ENCODE peak calls at places on chromosome 19, in eight cellular contexts. One of them, this sample, is unnamed.
A peak's percentile ranks its signal among the peaks of the same experiment; 100 is the strongest.

GRCh38 chr19:10612515-10613119 is 12.7 kb upstream of the SLC44A2 start:
- ATAC-seq in lower lobe of right lung: peak; percentile 97
- ATAC-seq in lung: peak; percentile 83
- ATAC-seq in heart left ventricle: peak; percentile 99
- ATAC-seq in foreskin keratinocyte: no peak
- ATAC-seq in heart right ventricle: peak; percentile 99
- ATAC-seq in mucosa of descending colon: peak; percentile 92
- ATAC-seq in upper lobe of right lung: peak; percentile 98
- ATAC-seq in this sample: peak; percentile 77

GRCh38 chr19:33161201-33161600 is 29.3 kb downstream of the WDR88 start:
- ATAC-seq in lower lobe of right lung: no peak
- ATAC-seq in upper lobe of right lung: no peak
- ATAC-seq in lung: no peak
- ATAC-seq in heart right ventricle: no peak
- ATAC-seq in heart left ventricle: no peak
- ATAC-seq in mucosa of descending colon: no peak
- ATAC-seq in foreskin keratinocyte: no peak
- ATAC-seq in this sample: no peak

GRCh38 chr19:1000095-1000494 is at the start of gene GRIN3B:
- ATAC-seq in upper lobe of right lung: peak; percentile 52
- ATAC-seq in mucosa of descending colon: peak; percentile 62
- ATAC-seq in foreskin keratinocyte: peak; percentile 70
- ATAC-seq in heart left ventricle: peak; percentile 28
- ATAC-seq in heart right ventricle: peak; percentile 27
- ATAC-seq in lung: no peak
- ATAC-seq in lower lobe of right lung: peak; percentile 32
- ATAC-seq in this sample: peak; percentile 22

GRCh38 chr19:55353356-55353802 is 1.1 kb downstream of the COX6B2 start:
- ATAC-seq in lower lobe of right lung: no peak
- ATAC-seq in heart left ventricle: no peak
- ATAC-seq in lung: no peak
- ATAC-seq in foreskin keratinocyte: no peak
- ATAC-seq in upper lobe of right lung: no peak
- ATAC-seq in mucosa of descending colon: no peak
- ATAC-seq in heart right ventricle: no peak
- ATAC-seq in this sample: no peak

GRCh38 chr19:28878862-28879566 is 333.9 kb downstream of the UQCRFS1 start:
- ATAC-seq in mucosa of descending colon: peak; percentile 45
- ATAC-seq in upper lobe of right lung: peak; percentile 68
- ATAC-seq in lower lobe of right lung: peak; percentile 41
- ATAC-seq in lung: no peak
- ATAC-seq in heart left ventricle: peak; percentile 23
- ATAC-seq in heart right ventricle: peak; percentile 27
- ATAC-seq in foreskin keratinocyte: peak; percentile 62
- ATAC-seq in this sample: no peak

GRCh38 chr19:46629546-46630025 is 4.7 kb upstream of the PTGIR start:
- ATAC-seq in foreskin keratinocyte: no peak
- ATAC-seq in heart right ventricle: peak; percentile 17
- ATAC-seq in mucosa of descending colon: no peak
- ATAC-seq in lower lobe of right lung: no peak
- ATAC-seq in heart left ventricle: peak; percentile 40
- ATAC-seq in lung: no peak
- ATAC-seq in upper lobe of right lung: peak; percentile 8
- ATAC-seq in this sample: no peak

GRCh38 chr19:13053238-13053637 is 49.4 kb downstream of the LYL1 start:
- ATAC-seq in heart left ventricle: no peak
- ATAC-seq in lung: no peak
- ATAC-seq in mucosa of descending colon: no peak
- ATAC-seq in upper lobe of right lung: no peak
- ATAC-seq in lower lobe of right lung: no peak
- ATAC-seq in foreskin keratinocyte: no peak
- ATAC-seq in heart right ventricle: peak; percentile 12
- ATAC-seq in this sample: no peak

GRCh38 chr19:57803594-57804325 is 11.0 kb downstream of the ZNF552 start:
- ATAC-seq in lower lobe of right lung: peak; percentile 55
- ATAC-seq in upper lobe of right lung: peak; percentile 64
- ATAC-seq in lung: no peak
- ATAC-seq in foreskin keratinocyte: peak; percentile 61
- ATAC-seq in heart right ventricle: peak; percentile 55
- ATAC-seq in heart left ventricle: peak; percentile 44
- ATAC-seq in mucosa of descending colon: peak; percentile 55
- ATAC-seq in this sample: no peak

GRCh38 chr19:1141944-1142343 is 32.1 kb downstream of the SBNO2 start:
- ATAC-seq in upper lobe of right lung: peak; percentile 60
- ATAC-seq in foreskin keratinocyte: peak; percentile 53
- ATAC-seq in heart right ventricle: peak; percentile 12
- ATAC-seq in lung: no peak
- ATAC-seq in mucosa of descending colon: peak; percentile 41
- ATAC-seq in heart left ventricle: peak; percentile 54
- ATAC-seq in lower lobe of right lung: peak; percentile 72
- ATAC-seq in this sample: peak; percentile 49

GRCh38 chr19:4575267-4575793 is 15.8 kb upstream of the SEMA6B start:
- ATAC-seq in lower lobe of right lung: peak; percentile 45
- ATAC-seq in upper lobe of right lung: peak; percentile 27
- ATAC-seq in heart left ventricle: peak; percentile 80
- ATAC-seq in lung: no peak
- ATAC-seq in foreskin keratinocyte: peak; percentile 58
- ATAC-seq in heart right ventricle: peak; percentile 92
- ATAC-seq in mucosa of descending colon: peak; percentile 14
- ATAC-seq in this sample: peak; percentile 71

GRCh38 chr19:1768248-1768647 is 14.9 kb downstream of the ONECUT3 start:
- ATAC-seq in upper lobe of right lung: peak; percentile 12
- ATAC-seq in heart right ventricle: no peak
- ATAC-seq in lower lobe of right lung: no peak
- ATAC-seq in foreskin keratinocyte: no peak
- ATAC-seq in heart left ventricle: no peak
- ATAC-seq in lung: no peak
- ATAC-seq in mucosa of descending colon: peak; percentile 25
- ATAC-seq in this sample: no peak

GRCh38 chr19:39825531-39826076 is 8.4 kb downstream of the DYRK1B start:
- ATAC-seq in heart right ventricle: no peak
- ATAC-seq in upper lobe of right lung: no peak
- ATAC-seq in lung: no peak
- ATAC-seq in mucosa of descending colon: no peak
- ATAC-seq in heart left ventricle: no peak
- ATAC-seq in lower lobe of right lung: no peak
- ATAC-seq in foreskin keratinocyte: no peak
- ATAC-seq in this sample: no peak
- TF ChIP-seq CTCF in heart right ventricle: no peak
- TF ChIP-seq CTCF in upper lobe of right lung: no peak
- TF ChIP-seq CTCF in lung: no peak
- TF ChIP-seq CTCF in mucosa of descending colon: no peak
- TF ChIP-seq CTCF in heart left ventricle: no peak
- TF ChIP-seq CTCF in lower lobe of right lung: no peak
- TF ChIP-seq CTCF in foreskin keratinocyte: no peak
- TF ChIP-seq CTCF in this sample: no peak

DNA sequence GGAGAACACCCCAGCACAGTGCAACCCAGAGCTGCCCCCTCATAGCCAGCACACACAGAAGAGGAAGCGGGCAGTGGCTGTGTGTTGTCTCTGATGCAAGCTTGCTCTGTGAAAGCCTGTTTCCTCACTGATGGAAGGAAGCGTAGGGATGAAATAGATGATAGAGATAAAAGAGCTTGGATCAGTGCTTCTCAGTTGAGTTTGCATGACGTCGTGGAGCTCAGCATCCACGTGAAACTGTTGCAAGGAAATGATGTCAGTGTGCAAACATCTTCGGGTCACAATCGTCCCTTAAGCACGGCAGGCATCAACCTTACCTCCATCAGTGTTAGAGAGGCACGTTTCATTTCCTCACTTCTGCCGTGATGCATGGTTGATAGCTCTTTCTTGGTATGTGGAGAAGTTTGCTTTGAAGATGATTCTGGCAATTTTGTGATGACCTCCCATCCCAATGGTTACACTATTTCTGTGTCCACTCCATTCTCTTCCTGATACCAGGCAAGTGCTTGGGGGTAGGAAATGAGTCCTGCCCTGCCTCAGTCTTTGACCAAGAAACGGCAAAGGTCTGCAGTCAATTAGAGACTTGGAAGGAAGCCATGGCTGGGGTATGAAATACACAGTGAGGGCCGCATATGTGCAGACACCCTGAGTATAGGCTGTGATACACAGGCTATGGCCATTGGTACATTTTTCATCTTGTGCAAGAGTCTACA is 183.0 kb downstream of the ZNF536 start:
- ATAC-seq in lower lobe of right lung: no peak
- ATAC-seq in heart right ventricle: no peak
- ATAC-seq in foreskin keratinocyte: no peak
- ATAC-seq in upper lobe of right lung: no peak
- ATAC-seq in lung: no peak
- ATAC-seq in mucosa of descending colon: no peak
- ATAC-seq in heart left ventricle: no peak
- ATAC-seq in this sample: no peak
- TF ChIP-seq CTCF in lower lobe of right lung: no peak
- TF ChIP-seq CTCF in heart right ventricle: no peak
- TF ChIP-seq CTCF in foreskin keratinocyte: no peak
- TF ChIP-seq CTCF in upper lobe of right lung: no peak
- TF ChIP-seq CTCF in lung: no peak
- TF ChIP-seq CTCF in mucosa of descending colon: no peak
- TF ChIP-seq CTCF in heart left ventricle: no peak
- TF ChIP-seq CTCF in this sample: no peak

GRCh38 chr19:49470615-49470978 is 3.4 kb upstream of the FLT3LG start:
- ATAC-seq in lower lobe of right lung: no peak
- ATAC-seq in mucosa of descending colon: no peak
- ATAC-seq in upper lobe of right lung: no peak
- ATAC-seq in heart right ventricle: no peak
- ATAC-seq in lung: no peak
- ATAC-seq in heart left ventricle: no peak
- ATAC-seq in foreskin keratinocyte: no peak
- ATAC-seq in this sample: no peak

GRCh38 chr19:49468746-49469447 is 5.1 kb upstream of the FLT3LG start:
- ATAC-seq in mucosa of descending colon: peak; percentile 68
- ATAC-seq in lung: no peak
- ATAC-seq in heart right ventricle: peak; percentile 88
- ATAC-seq in lower lobe of right lung: peak; percentile 64
- ATAC-seq in upper lobe of right lung: peak; percentile 51
- ATAC-seq in heart left ventricle: peak; percentile 91
- ATAC-seq in foreskin keratinocyte: peak; percentile 56
- ATAC-seq in this sample: peak; percentile 93

GRCh38 chr19:49468199-49468598 is 5.8 kb upstream of the FLT3LG start:
- ATAC-seq in heart left ventricle: peak; percentile 2
- ATAC-seq in heart right ventricle: no peak
- ATAC-seq in lung: no peak
- ATAC-seq in lower lobe of right lung: peak; percentile 13
- ATAC-seq in upper lobe of right lung: no peak
- ATAC-seq in mucosa of descending colon: peak; percentile 3
- ATAC-seq in foreskin keratinocyte: peak; percentile 73
- ATAC-seq in this sample: no peak

GRCh38 chr19:49472936-49473335 is 1.1 kb upstream of the FLT3LG start:
- ATAC-seq in heart right ventricle: no peak
- ATAC-seq in foreskin keratinocyte: no peak
- ATAC-seq in upper lobe of right lung: no peak
- ATAC-seq in heart left ventricle: no peak
- ATAC-seq in lung: no peak
- ATAC-seq in lower lobe of right lung: no peak
- ATAC-seq in mucosa of descending colon: no peak
- ATAC-seq in this sample: no peak

DNA sequence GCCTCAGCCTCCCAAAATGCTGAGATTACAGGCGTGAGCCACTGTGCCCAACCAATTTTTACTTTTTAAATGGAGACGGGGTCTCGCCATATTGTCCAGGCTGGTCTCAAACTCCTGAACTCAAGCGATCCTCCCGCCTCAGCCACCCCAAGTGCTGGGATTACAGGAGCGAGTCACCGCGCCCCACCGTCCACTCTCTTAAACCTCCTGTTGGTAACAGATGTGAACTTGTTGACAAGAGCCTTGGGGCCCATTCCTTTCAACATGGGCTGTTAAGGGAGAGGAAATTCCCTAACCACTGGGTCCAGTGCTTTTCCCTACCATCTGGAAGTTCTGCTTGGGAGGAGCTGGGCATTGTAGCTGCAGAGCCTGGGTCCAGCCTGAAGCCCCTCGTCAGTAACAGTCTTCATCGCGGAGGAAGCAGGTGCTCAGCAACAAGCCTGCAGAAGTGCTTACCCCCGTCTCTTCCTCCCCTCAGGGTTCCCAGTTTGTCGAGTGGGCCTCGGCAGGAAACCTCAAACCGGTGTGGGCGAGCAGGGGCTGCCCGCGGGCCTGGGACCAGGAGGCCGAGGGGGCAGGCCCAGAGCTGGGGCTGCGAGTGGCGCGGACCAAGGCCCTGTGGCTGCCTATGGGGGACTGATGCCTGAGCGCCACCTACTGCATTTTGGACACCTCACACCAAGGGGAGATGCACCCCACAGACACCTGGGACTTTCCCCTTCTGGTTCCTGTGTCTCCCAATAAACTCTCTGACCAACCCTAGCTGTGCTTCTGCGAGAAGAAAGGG is 4.0 kb upstream of the FLT3LG start:
- ATAC-seq in heart right ventricle: no peak
- ATAC-seq in heart left ventricle: no peak
- ATAC-seq in foreskin keratinocyte: no peak
- ATAC-seq in mucosa of descending colon: peak; percentile 53
- ATAC-seq in upper lobe of right lung: peak; percentile 17
- ATAC-seq in lung: no peak
- ATAC-seq in lower lobe of right lung: peak; percentile 23
- ATAC-seq in this sample: no peak
- TF ChIP-seq CTCF in heart right ventricle: no peak
- TF ChIP-seq CTCF in heart left ventricle: peak; percentile 4
- TF ChIP-seq CTCF in foreskin keratinocyte: peak; percentile 50
- TF ChIP-seq CTCF in mucosa of descending colon: peak; percentile 7
- TF ChIP-seq CTCF in upper lobe of right lung: peak; percentile 21
- TF ChIP-seq CTCF in lung: peak; percentile 28
- TF ChIP-seq CTCF in lower lobe of right lung: no peak
- TF ChIP-seq CTCF in this sample: no peak

GRCh38 chr19:40797963-40798222 is 1.1 kb upstream of the EGLN2 start:
- ATAC-seq in heart left ventricle: no peak
- ATAC-seq in mucosa of descending colon: no peak
- ATAC-seq in upper lobe of right lung: no peak
- ATAC-seq in heart right ventricle: no peak
- ATAC-seq in lower lobe of right lung: no peak
- ATAC-seq in lung: no peak
- ATAC-seq in foreskin keratinocyte: no peak
- ATAC-seq in this sample: no peak

GRCh38 chr19:40797166-40797962 is 1.6 kb upstream of the EGLN2 start:
- ATAC-seq in heart right ventricle: no peak
- ATAC-seq in lung: no peak
- ATAC-seq in mucosa of descending colon: no peak
- ATAC-seq in upper lobe of right lung: no peak
- ATAC-seq in lower lobe of right lung: no peak
- ATAC-seq in foreskin keratinocyte: no peak
- ATAC-seq in heart left ventricle: no peak
- ATAC-seq in this sample: no peak

GRCh38 chr19:40798997-40799557 is at the start of gene EGLN2:
- ATAC-seq in heart left ventricle: no peak
- ATAC-seq in upper lobe of right lung: peak; percentile 2
- ATAC-seq in foreskin keratinocyte: no peak
- ATAC-seq in mucosa of descending colon: peak; percentile 2
- ATAC-seq in lower lobe of right lung: peak; percentile 95
- ATAC-seq in heart right ventricle: peak; percentile 0
- ATAC-seq in lung: no peak
- ATAC-seq in this sample: peak; percentile 91

GRCh38 chr19:40799558-40800338 is 757 bp downstream of the EGLN2 start:
- ATAC-seq in heart left ventricle: peak; percentile 23
- ATAC-seq in lower lobe of right lung: peak; percentile 1
- ATAC-seq in heart right ventricle: peak; percentile 40
- ATAC-seq in foreskin keratinocyte: no peak
- ATAC-seq in mucosa of descending colon: no peak
- ATAC-seq in upper lobe of right lung: peak; percentile 6
- ATAC-seq in lung: no peak
- ATAC-seq in this sample: no peak

GRCh38 chr19:40798223-40798996 is 581 bp upstream of the EGLN2 start:
- ATAC-seq in heart right ventricle: peak; percentile 89
- ATAC-seq in lower lobe of right lung: peak; percentile 61
- ATAC-seq in foreskin keratinocyte: peak; percentile 82
- ATAC-seq in lung: peak; percentile 89
- ATAC-seq in upper lobe of right lung: peak; percentile 90
- ATAC-seq in mucosa of descending colon: peak; percentile 87
- ATAC-seq in heart left ventricle: peak; percentile 88
- ATAC-seq in this sample: peak; percentile 14
- TF ChIP-seq CTCF in heart right ventricle: peak; percentile 34
- TF ChIP-seq CTCF in lower lobe of right lung: peak; percentile 50
- TF ChIP-seq CTCF in foreskin keratinocyte: peak; percentile 59
- TF ChIP-seq CTCF in lung: no peak
- TF ChIP-seq CTCF in upper lobe of right lung: peak; percentile 41
- TF ChIP-seq CTCF in mucosa of descending colon: no peak
- TF ChIP-seq CTCF in heart left ventricle: peak; percentile 52
- TF ChIP-seq CTCF in this sample: peak; percentile 63

This sample was measured in gastroesophageal sphincter.